ENCODE peak calls at places on chromosomes 7 and 10, in six cellular contexts. T is GM12878, D is GM12891, L is K562, I is HepG2, R is H1. W is an unnamed sample.
A peak's percentile ranks its signal among the peaks of the same experiment; 100 is the strongest.

GRCh38 chr10:103757531-103758293 is 97.7 kb downstream of the SH3PXD2A start:
- DNase-seq in D (no peak), R (no peak), T (no peak), L (no peak), I (no peak), W (no peak)

GRCh38 chr7:30478349-30479228 is at the start of gene NOD1:
- DNase-seq in I (peak; percentile 40), R (peak; percentile 10), D (peak; percentile 74), T (no peak), L (peak; percentile 85), W (peak; percentile 68)

GRCh38 chr7:24741691-24742639 is 15.3 kb downstream of the GSDME start:
- DNase-seq in L (no peak), I (no peak), T (no peak), R (no peak), D (no peak), W (no peak)

GRCh38 chr10:69828115-69828870 is 26.6 kb downstream of the COL13A1 start:
- DNase-seq in R (no peak), T (no peak), I (no peak), D (no peak), L (no peak), W (no peak)

GRCh38 chr7:81692146-81692905 is 77.5 kb downstream of the HGF start:
- DNase-seq in R (no peak), I (no peak), D (no peak), T (no peak), L (no peak), W (no peak)

GRCh38 chr7:46850563-46851325 is 731.2 kb downstream of the TNS3 start:
- DNase-seq in I (no peak), D (no peak), R (no peak), T (no peak), L (no peak), W (no peak)

GRCh38 chr10:6838118-6838517 is 258.0 kb upstream of the PRKCQ start:
- DNase-seq in R (no peak), T (no peak), I (peak; percentile 1), D (no peak), L (no peak), W (no peak)

GRCh38 chr7:73520673-73521635 is 1.1 kb downstream of the BAZ1B start:
- DNase-seq in L (peak; percentile 34), D (no peak), R (no peak), I (no peak), T (no peak), W (no peak)

GRCh38 chr7:1716263-1717094 is 46.4 kb downstream of the ELFN1 start:
- DNase-seq in T (no peak), R (no peak), I (peak; percentile 44), D (no peak), L (no peak), W (no peak)

GRCh38 chr10:43151371-43151770 is 13.1 kb downstream of the CSGALNACT2 start:
- DNase-seq in L (no peak), T (no peak), D (no peak), I (no peak), R (no peak), W (no peak)

GRCh38 chr7:33191326-33191725 is 62.0 kb downstream of the BBS9 start:
- DNase-seq in D (peak; percentile 20), T (no peak), R (no peak), L (no peak), I (peak; percentile 54), W (no peak)

GRCh38 chr7:7693881-7694280 is 24.5 kb downstream of the RPA3 start:
- DNase-seq in D (no peak), I (peak; percentile 69), R (no peak), T (no peak), L (no peak), W (no peak)

GRCh38 chr7:148650232-148650858 is 48.4 kb upstream of the CUL1 start:
- DNase-seq in L (no peak), R (no peak), T (no peak), D (no peak), I (no peak), W (no peak)

GRCh38 chr7:124033093-124033806 is 383 bp upstream of the TMEM229A start:
- DNase-seq in L (no peak), T (no peak), R (no peak), I (no peak), D (no peak), W (peak; percentile 11)

GRCh38 chr10:995559-995926 is 7.3 kb downstream of the GTPBP4 start:
- DNase-seq in R (no peak), L (no peak), I (no peak), T (no peak), D (no peak), W (no peak)

GRCh38 chr7:116772423-116772852 is 89.9 kb upstream of the CAPZA2 start:
- DNase-seq in D (no peak), T (no peak), R (no peak), L (no peak), I (peak; percentile 87), W (no peak)

GRCh38 chr10:48940372-48940771 is 732 bp upstream of the LRRC18 start:
- DNase-seq in T (no peak), D (no peak), R (no peak), L (no peak), I (no peak), W (no peak)

GRCh38 chr7:102931757-102932156 is 19.0 kb downstream of the LRRC17 start:
- DNase-seq in R (no peak), I (no peak), T (no peak), L (no peak), D (no peak), W (no peak)

GRCh38 chr7:14380881-14381280 is 391.4 kb upstream of the ETV1 start:
- DNase-seq in I (no peak), T (no peak), R (no peak), L (no peak), D (no peak), W (no peak)

GRCh38 chr7:24936121-24936824 is 43.7 kb downstream of the OSBPL3 start:
- DNase-seq in D (no peak), R (no peak), I (no peak), T (peak; percentile 34), L (no peak), W (no peak)

GRCh38 chr10:335151-335800 is 200.0 kb downstream of the ZMYND11 start:
- DNase-seq in R (no peak), T (no peak), I (no peak), L (no peak), D (no peak), W (no peak)

GRCh38 chr10:124878457-124878739 is 63.5 kb upstream of the ZRANB1 start:
- DNase-seq in L (no peak), D (no peak), R (no peak), I (no peak), T (no peak), W (no peak)

GRCh38 chr7:136869006-136869961 is 832 bp downstream of the CHRM2 start:
- DNase-seq in D (no peak), L (no peak), I (no peak), R (no peak), T (no peak), W (no peak)

GRCh38 chr7:78226059-78226658 is 427.6 kb downstream of the PHTF2 start:
- DNase-seq in T (no peak), D (no peak), I (peak; percentile 16), L (peak; percentile 48), R (peak; percentile 19), W (no peak)

GRCh38 chr10:129344103-129344502 is 122.9 kb upstream of the MGMT start:
- DNase-seq in L (no peak), D (no peak), T (no peak), R (no peak), I (no peak), W (no peak)

GRCh38 chr7:135774284-135774683 is 25.7 kb upstream of the FAM180A start:
- DNase-seq in D (no peak), T (no peak), I (peak; percentile 14), L (no peak), R (no peak), W (no peak)

GRCh38 chr10:1360581-1361164 is 304.5 kb downstream of the WDR37 start:
- DNase-seq in T (no peak), I (no peak), L (no peak), R (no peak), D (no peak), W (no peak)

GRCh38 chr10:61904711-61905445 is 3.4 kb downstream of the ARID5B start:
- DNase-seq in D (no peak), I (peak; percentile 75), T (peak; percentile 75), L (peak; percentile 46), R (no peak), W (no peak)

GRCh38 chr7:77413861-77414424 is 2.2 kb downstream of the GSAP start:
- DNase-seq in D (no peak), I (no peak), L (no peak), T (no peak), R (no peak), W (no peak)

GRCh38 chr7:128838109-128838779 is 8.0 kb downstream of the FLNC start:
- DNase-seq in T (no peak), D (no peak), I (no peak), L (no peak), R (no peak), W (peak; percentile 14)

GRCh38 chr10:102641880-102642552 is 2.3 kb upstream of the TRIM8 start:
- DNase-seq in D (peak; percentile 79), L (peak; percentile 94), T (peak; percentile 90), R (peak; percentile 94), I (peak; percentile 94), W (peak; percentile 77)
- TF ChIP-seq POLR2A in D (no peak), L (peak; percentile 73), T (peak; percentile 91), R (no peak), I (peak; percentile 51), W (peak; percentile 73)

DNA sequence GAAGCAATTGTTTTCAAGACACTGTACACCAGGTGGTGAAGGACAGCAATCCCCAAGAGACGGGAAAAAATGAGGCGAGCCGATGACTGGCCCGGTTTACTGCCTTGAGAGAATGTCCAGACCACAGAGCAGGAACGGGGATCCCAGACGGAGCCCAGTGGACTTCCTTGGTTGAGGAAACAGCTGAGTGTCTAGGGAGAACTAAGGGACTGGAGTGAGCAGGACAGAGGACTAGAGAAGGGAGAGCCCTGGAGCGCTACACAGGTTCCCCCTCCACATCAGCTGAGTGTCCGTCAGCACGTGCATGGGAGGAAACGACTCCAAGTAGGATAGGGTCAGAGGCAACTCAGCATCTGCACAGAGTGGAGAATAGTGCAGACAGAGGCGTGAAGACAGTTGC is 7.1 kb upstream of the WDR86 start:
- DNase-seq in R (no peak), T (no peak), D (no peak), L (no peak), I (no peak), W (no peak)
- TF ChIP-seq TAF1 in R (no peak), T (no peak), D (no peak), L (no peak), I (no peak), W (no peak)

DNA sequence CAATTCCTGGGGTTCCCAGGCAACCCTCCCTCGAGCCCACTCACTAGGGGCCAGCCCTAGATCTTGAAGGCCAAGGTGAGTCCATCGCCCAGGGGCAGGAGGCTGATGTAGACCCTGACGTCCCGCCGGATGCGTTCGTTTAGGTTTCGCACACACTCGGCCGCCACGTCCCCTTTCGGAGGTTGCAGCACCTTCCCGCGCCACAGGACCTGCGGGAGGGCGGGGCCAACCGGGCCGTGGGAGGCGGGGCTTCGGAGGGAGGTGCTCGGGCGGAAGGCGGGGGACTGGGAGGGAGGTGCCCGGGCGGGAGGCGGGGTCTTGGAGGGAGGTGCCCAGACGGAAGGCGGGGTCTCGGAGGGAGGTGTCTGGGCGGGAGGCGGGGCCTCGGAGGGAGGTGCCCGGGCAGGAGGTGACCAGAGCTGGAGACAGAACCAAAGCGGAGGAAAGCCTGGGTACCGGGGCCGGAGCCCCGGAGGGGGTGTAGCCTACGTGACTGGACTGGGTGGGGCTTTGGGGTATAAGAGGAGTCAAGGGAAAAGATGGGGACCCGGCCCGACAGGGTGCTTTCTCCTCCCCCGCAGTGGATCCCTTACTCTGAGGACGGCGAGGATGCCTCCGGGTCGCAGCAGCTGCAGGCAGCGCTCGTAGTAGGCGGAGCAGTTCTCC is 1.6 kb downstream of the COMTD1 start:
- DNase-seq in R (peak; percentile 93), T (peak; percentile 78), D (peak; percentile 86), L (peak; percentile 100), I (peak; percentile 44), W (peak; percentile 88)
- TF ChIP-seq POLR2A in R (no peak), T (peak; percentile 72), D (peak; percentile 32), L (peak; percentile 64), I (no peak), W (no peak)

GRCh38 chr10:132450466-132450824 is 53.4 kb downstream of the PWWP2B start:
- DNase-seq in R (no peak), I (no peak), L (no peak), T (no peak), D (no peak), W (no peak)
- TF ChIP-seq TAF1 in R (no peak), I (no peak), L (no peak), T (no peak), D (no peak), W (no peak)